ENCODE peak calls at places on chromosomes 1 and 21, in four cellular contexts. U is mesendoderm, P is IMR-90, G is neuronal stem cell. W is an unnamed sample.

GRCh38 chr1:81708239-81708638 is 92.5 kb upstream of the ADGRL2 start:
- DNase-seq in U (no peak), P (no peak), G (no peak), W (no peak)

GRCh38 chr1:167627865-167628641 is 2.0 kb upstream of the RCSD1 start:
- DNase-seq in U (peak), P (no peak), G (no peak), W (no peak)

GRCh38 chr1:185337221-185337620 is 20.2 kb upstream of the IVNS1ABP start:
- DNase-seq in U (no peak), P (peak), G (no peak), W (peak)

GRCh38 chr1:167841530-167841929 is 72.4 kb downstream of the ADCY10 start:
- DNase-seq in U (no peak), P (no peak), G (no peak), W (no peak)

GRCh38 chr1:228930479-228930957 is 195.2 kb downstream of the RHOU start:
- DNase-seq in U (no peak), P (no peak), G (no peak), W (peak)

GRCh38 chr1:184387069-184387870 is 441 bp downstream of the C1orf21 start:
- DNase-seq in U (peak), P (peak), G (no peak), W (peak)

GRCh38 chr1:1969953-1970716 is 33.5 kb downstream of the CFAP74 start:
- DNase-seq in U (no peak), P (no peak), G (no peak), W (no peak)

GRCh38 chr1:94339229-94339927 is 78.8 kb upstream of the ABCD3 start:
- DNase-seq in U (peak), P (no peak), G (no peak), W (no peak)

GRCh38 chr21:44329086-44329889 is 9.9 kb downstream of the CFAP410 start:
- DNase-seq in U (no peak), P (no peak), G (no peak), W (no peak)

GRCh38 chr1:232376632-232377493 is 253.1 kb downstream of the SIPA1L2 start:
- DNase-seq in U (no peak), P (no peak), G (no peak), W (no peak)

GRCh38 chr1:240998024-240998423 is 359.0 kb downstream of the RGS7 start:
- DNase-seq in U (no peak), P (no peak), G (no peak), W (peak)

GRCh38 chr1:160121388-160121787 is 5.8 kb downstream of the ATP1A2 start:
- DNase-seq in U (no peak), P (no peak), G (no peak), W (no peak)

GRCh38 chr1:43565600-43566360 is 35.1 kb downstream of the PTPRF start:
- DNase-seq in U (peak), P (peak), G (peak), W (peak)

GRCh38 chr1:64361974-64362373 is 108.0 kb upstream of the CACHD1 start:
- DNase-seq in U (no peak), P (no peak), G (no peak), W (no peak)

GRCh38 chr1:221712776-221713431 is 29.0 kb downstream of the DUSP10 start:
- DNase-seq in U (no peak), P (no peak), G (no peak), W (no peak)

GRCh38 chr1:109630081-109630880 is 10.6 kb downstream of the AMPD2 start:
- DNase-seq in U (peak), P (no peak), G (no peak), W (no peak)

GRCh38 chr1:43322506-43322905 is 15.1 kb upstream of the MPL start:
- DNase-seq in U (no peak), P (no peak), G (no peak), W (no peak)

GRCh38 chr21:29849735-29850176 is 90.0 kb downstream of the GRIK1 start:
- DNase-seq in U (peak), P (peak), G (peak), W (peak)

GRCh38 chr1:202810615-202811295 is at the start of gene PCAT6:
- DNase-seq in U (peak), P (peak), G (peak), W (peak)

GRCh38 chr1:232974971-232975370 is 24.6 kb downstream of the NTPCR start:
- DNase-seq in U (no peak), P (peak), G (no peak), W (peak)

GRCh38 chr21:43188712-43189151 is 19.9 kb downstream of the CRYAA start:
- DNase-seq in U (no peak), P (no peak), G (no peak), W (no peak)

GRCh38 chr21:15005391-15005790 is 59.4 kb downstream of the NRIP1 start:
- DNase-seq in U (peak), P (peak), G (no peak), W (no peak)

GRCh38 chr1:81034366-81034765 is 766.4 kb upstream of the ADGRL2 start:
- DNase-seq in U (no peak), P (no peak), G (no peak), W (no peak)

GRCh38 chr1:228058981-228059535 is 23.4 kb upstream of the ARF1 start:
- DNase-seq in U (no peak), P (no peak), G (no peak), W (no peak)

GRCh38 chr1:199474738-199475137 is 552.8 kb upstream of the NR5A2 start:
- DNase-seq in U (no peak), P (no peak), G (no peak), W (no peak)

GRCh38 chr1:154843913-154844681 is 26.0 kb downstream of the KCNN3 start:
- DNase-seq in U (no peak), P (no peak), G (no peak), W (no peak)
- H2BK15ac ChIP-seq in U (no peak), P (no peak), G (no peak), W (peak)

GRCh38 chr1:17866451-17867029 is 111.4 kb downstream of the ACTL8 start:
- DNase-seq in U (peak), P (peak), G (no peak), W (peak)
- H3K4me2 ChIP-seq in U (no peak), P (peak), G (no peak), W (no peak)

DNA sequence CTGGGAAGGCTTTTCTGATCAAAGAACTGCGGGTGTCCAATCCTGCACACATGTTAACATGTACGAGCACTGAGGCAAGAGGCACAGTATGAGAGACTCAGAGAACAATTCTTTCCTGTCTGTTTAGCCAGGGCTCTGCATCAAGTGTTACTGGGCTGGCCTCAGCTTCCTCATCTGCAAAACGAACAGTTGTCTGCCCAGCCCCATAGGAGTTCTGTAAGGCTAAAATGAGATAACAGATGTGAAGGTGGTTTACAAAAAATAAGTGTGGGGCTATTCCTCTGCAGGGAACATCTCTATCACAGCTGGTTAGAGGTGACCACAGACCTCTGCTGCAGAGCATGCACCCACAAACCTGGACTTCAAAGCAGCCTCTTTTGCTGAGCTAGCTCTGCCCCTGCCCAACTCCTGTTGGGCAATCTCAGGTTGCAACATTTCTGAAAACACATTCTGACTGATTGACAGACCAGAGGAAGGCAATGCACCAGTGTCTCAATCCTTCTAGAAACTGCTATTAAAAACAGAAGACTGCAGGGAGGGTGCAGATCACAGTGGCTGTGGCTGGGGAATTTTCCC is 10.5 kb upstream of the OLIG1 start:
- DNase-seq in U (no peak), P (no peak), G (no peak), W (no peak)
- H2BK15ac ChIP-seq in U (no peak), P (no peak), G (no peak), W (no peak)

GRCh38 chr1:35539073-35539823 is 18.0 kb downstream of the KIAA0319L start:
- DNase-seq in U (no peak), P (no peak), G (peak), W (no peak)

GRCh38 chr1:35535243-35535642 is 22.0 kb downstream of the KIAA0319L start:
- DNase-seq in U (no peak), P (peak), G (no peak), W (no peak)

GRCh38 chr1:35537788-35538187 is 19.4 kb downstream of the KIAA0319L start:
- DNase-seq in U (no peak), P (no peak), G (no peak), W (no peak)

GRCh38 chr1:35536551-35537162 is 20.5 kb downstream of the KIAA0319L start:
- DNase-seq in U (no peak), P (no peak), G (no peak), W (no peak)

DNA sequence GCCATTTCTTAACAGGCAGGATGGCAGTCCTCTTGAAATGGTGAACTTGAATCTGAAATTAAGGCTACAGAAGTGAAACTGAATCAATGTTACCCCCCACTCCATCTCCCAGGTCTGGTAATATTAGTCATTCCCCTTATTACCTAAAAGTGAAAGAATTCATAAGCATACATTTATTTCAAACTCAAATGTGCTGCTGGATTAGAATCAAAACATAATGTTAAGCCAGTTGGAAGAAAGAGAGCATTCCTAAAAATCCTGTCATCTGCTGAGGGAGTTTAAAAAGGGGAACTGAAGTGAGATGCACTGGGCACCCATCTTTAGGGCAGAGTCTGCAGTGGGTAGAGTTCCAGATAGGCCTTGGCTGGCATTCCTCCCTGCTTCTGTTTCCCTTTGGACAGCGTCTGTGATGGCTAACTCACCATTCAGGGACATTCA is 17.4 kb downstream of the KIAA0319L start:
- DNase-seq in U (no peak), P (peak), G (no peak), W (peak)
- H3K4me2 ChIP-seq in U (no peak), P (peak), G (no peak), W (no peak)

W was measured in mesenchymal stem cell.